ENCODE peak calls at places on chromosome 18, in nine cellular contexts. X is tibial artery, H is PC-9, J is uterus, Y is OCI-LY7, E is astrocyte, U is tibial nerve, D is gastrocnemius medialis, R is neuronal stem cell. F is an unnamed sample.

GRCh38 chr18:42477261-42477660 is 522.2 kb downstream of the PIK3C3 start:
- DNase-seq in D (no peak), X (no peak), Y (no peak), J (no peak), E (peak), R (no peak), H (no peak), U (no peak), F (no peak)

GRCh38 chr18:55206941-55207340 is 247.7 kb upstream of the CCDC68 start:
- DNase-seq in U (no peak), J (no peak), H (no peak), R (no peak), E (peak), D (no peak), Y (no peak), X (no peak), F (no peak)

GRCh38 chr18:75070235-75070624 is 138.7 kb downstream of the PTGR3 start:
- DNase-seq in X (no peak), U (no peak), J (no peak), E (no peak), D (no peak), R (no peak), Y (no peak), H (no peak), F (peak)

GRCh38 chr18:79439201-79440023 is 43.7 kb downstream of the NFATC1 start:
- DNase-seq in J (peak), Y (no peak), U (peak), R (no peak), D (peak), H (no peak), E (peak), X (no peak), F (no peak)

GRCh38 chr18:36808681-36809080 is 20.1 kb downstream of the TPGS2 start:
- DNase-seq in Y (no peak), X (no peak), D (no peak), H (no peak), R (no peak), J (no peak), U (no peak), E (peak), F (no peak)

GRCh38 chr18:63433349-63433866 is 11.1 kb upstream of the VPS4B start:
- DNase-seq in D (no peak), J (no peak), Y (no peak), R (no peak), U (no peak), X (peak), H (no peak), E (no peak), F (no peak)

GRCh38 chr18:25058520-25058919 is 293.4 kb downstream of the ZNF521 start:
- DNase-seq in U (no peak), E (no peak), X (no peak), J (no peak), H (no peak), D (no peak), Y (peak), R (no peak), F (no peak)

GRCh38 chr18:34704823-34705222 is 5.3 kb upstream of the DTNA start:
- DNase-seq in H (no peak), J (no peak), Y (no peak), X (no peak), E (no peak), D (no peak), R (no peak), U (no peak), F (no peak)

GRCh38 chr18:75073654-75074053 is 135.3 kb downstream of the PTGR3 start:
- DNase-seq in J (no peak), U (no peak), X (no peak), E (no peak), Y (no peak), R (no peak), D (no peak), H (no peak), F (no peak)

GRCh38 chr18:45783097-45784075 is 42.1 kb upstream of the SIGLEC15 start:
- DNase-seq in E (peak), R (no peak), H (no peak), D (no peak), Y (no peak), X (no peak), J (no peak), U (no peak), F (no peak)

GRCh38 chr18:47118986-47119385 is 31.3 kb downstream of the HDHD2 start:
- DNase-seq in E (peak), Y (no peak), H (no peak), U (no peak), X (no peak), J (no peak), R (no peak), D (no peak), F (no peak)

GRCh38 chr18:36392163-36392887 is 94.8 kb downstream of the FHOD3 start:
- DNase-seq in J (no peak), E (peak), D (no peak), H (no peak), Y (no peak), R (no peak), U (no peak), X (no peak), F (no peak)

GRCh38 chr18:21179590-21180220 is 62.3 kb upstream of the GREB1L start:
- DNase-seq in R (peak), X (peak), Y (peak), E (peak), U (no peak), D (no peak), H (peak), J (peak), F (no peak)

GRCh38 chr18:67672142-67672541 is 155.6 kb upstream of the DSEL start:
- DNase-seq in U (no peak), E (peak), H (no peak), X (no peak), J (no peak), R (no peak), Y (no peak), D (no peak), F (no peak)

GRCh38 chr18:10101293-10101701 is 187.5 kb downstream of the VAPA start:
- DNase-seq in H (no peak), R (no peak), E (peak), D (no peak), U (no peak), J (no peak), Y (no peak), X (peak), F (no peak)

GRCh38 chr18:66707473-66707872 is 103.6 kb upstream of the CDH19 start:
- DNase-seq in X (no peak), R (no peak), H (no peak), U (no peak), E (no peak), Y (no peak), D (no peak), J (no peak), F (no peak)

GRCh38 chr18:67525328-67526110 is 9.0 kb upstream of the DSEL start:
- DNase-seq in X (peak), Y (no peak), H (peak), U (peak), R (peak), E (peak), J (peak), D (peak), F (peak)

GRCh38 chr18:67864677-67865340 is 348.3 kb upstream of the DSEL start:
- DNase-seq in U (no peak), D (no peak), E (peak), X (no peak), H (no peak), R (no peak), J (no peak), Y (no peak), F (no peak)

GRCh38 chr18:36931116-36931515 is 102.2 kb downstream of the KIAA1328 start:
- DNase-seq in E (no peak), J (no peak), R (no peak), X (no peak), H (no peak), Y (no peak), U (no peak), D (no peak), F (no peak)

GRCh38 chr18:36200354-36200771 is 13.1 kb downstream of the MOCOS start:
- DNase-seq in J (no peak), X (no peak), R (no peak), D (no peak), H (no peak), Y (no peak), E (no peak), U (no peak), F (no peak)

GRCh38 chr18:41265047-41265446 is 690.0 kb upstream of the PIK3C3 start:
- DNase-seq in R (no peak), E (peak), X (no peak), H (no peak), U (no peak), D (no peak), Y (no peak), J (no peak), F (no peak)

GRCh38 chr18:59087391-59087790 is 52.3 kb upstream of the SEC11C start:
- DNase-seq in U (no peak), Y (no peak), J (no peak), E (no peak), X (no peak), R (no peak), H (no peak), D (no peak), F (no peak)

GRCh38 chr18:55401638-55402191 is 186.3 kb downstream of the TCF4 start:
- DNase-seq in E (peak), H (no peak), J (peak), U (no peak), D (no peak), R (peak), Y (no peak), X (peak), F (no peak)

GRCh38 chr18:39389800-39390379 is 1824.3 kb upstream of the CELF4 start:
- DNase-seq in E (no peak), X (no peak), Y (no peak), J (no peak), R (peak), H (no peak), U (no peak), D (no peak), F (no peak)

GRCh38 chr18:24862225-24862893 is 401.9 kb downstream of the HRH4 start:
- DNase-seq in R (peak), Y (no peak), J (no peak), U (no peak), E (no peak), X (no peak), H (no peak), D (no peak), F (no peak)

GRCh38 chr18:35073186-35074105 is 32.2 kb downstream of the MAPRE2 start:
- DNase-seq in X (no peak), U (no peak), Y (no peak), E (peak), H (no peak), J (no peak), R (no peak), D (no peak), F (no peak)

GRCh38 chr18:50126466-50126865 is 68.5 kb downstream of the MYO5B start:
- DNase-seq in H (no peak), R (no peak), Y (no peak), X (no peak), U (no peak), J (no peak), D (no peak), E (no peak), F (no peak)

GRCh38 chr18:50429207-50429948 is 54.5 kb downstream of the SKA1 start:
- DNase-seq in J (no peak), R (no peak), X (no peak), D (no peak), E (no peak), H (no peak), U (no peak), Y (peak), F (no peak)

GRCh38 chr18:70907673-70908072 is 618.8 kb downstream of the SOCS6 start:
- DNase-seq in U (no peak), J (no peak), Y (no peak), R (no peak), E (no peak), H (peak), X (no peak), D (no peak), F (no peak)

GRCh38 chr18:36035253-36035652 is 32.1 kb downstream of the RPRD1A start:
- DNase-seq in Y (no peak), X (no peak), H (no peak), J (no peak), E (peak), U (no peak), D (no peak), R (no peak), F (no peak)

GRCh38 chr18:21012308-21012707 is 99.3 kb downstream of the ROCK1 start:
- DNase-seq in Y (peak), J (no peak), E (no peak), X (no peak), U (no peak), H (no peak), D (no peak), R (no peak), F (no peak)

GRCh38 chr18:28512357-28512756 is 335.4 kb upstream of the CDH2 start:
- DNase-seq in Y (no peak), H (no peak), U (no peak), X (no peak), D (no peak), J (no peak), R (no peak), E (no peak), F (no peak)

GRCh38 chr18:9101730-9102390 is 639 bp upstream of the NDUFV2 start:
- DNase-seq in H (peak), D (no peak), Y (peak), U (no peak), E (peak), J (no peak), X (no peak), R (no peak), F (no peak)

GRCh38 chr18:11320981-11321380 is 171.6 kb upstream of the PIEZO2 start:
- DNase-seq in R (no peak), X (no peak), E (peak), U (no peak), J (no peak), Y (no peak), D (no peak), H (no peak), F (no peak)

GRCh38 chr18:199214-199613 is 40.9 kb downstream of the USP14 start:
- DNase-seq in E (no peak), J (no peak), X (no peak), R (no peak), U (no peak), D (no peak), H (no peak), Y (no peak), F (no peak)

GRCh38 chr18:199768-200167 is 41.4 kb downstream of the USP14 start:
- DNase-seq in R (no peak), Y (no peak), D (no peak), H (no peak), J (no peak), X (no peak), U (no peak), E (no peak), F (no peak)

DNA sequence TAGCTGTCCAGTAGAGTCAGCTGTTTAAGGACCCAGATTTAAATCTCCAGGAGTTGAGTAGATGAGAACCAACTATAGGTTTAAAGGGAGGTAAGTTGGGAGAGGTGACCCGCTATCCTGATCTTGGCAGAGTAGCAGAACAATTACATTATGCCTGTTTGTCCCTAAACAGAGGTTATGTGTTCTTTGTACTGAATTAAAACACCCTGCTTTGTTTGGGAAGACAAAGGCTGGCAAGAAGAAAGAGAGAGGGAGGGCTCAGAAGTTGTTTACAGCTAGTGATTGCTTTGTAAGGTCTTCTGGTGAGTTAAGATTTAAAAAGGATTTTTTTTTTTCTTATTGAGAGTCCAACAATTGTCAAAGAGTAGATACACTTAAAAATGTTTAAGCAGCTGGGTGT is 37.3 kb downstream of the USP14 start:
- DNase-seq in U (no peak), X (no peak), R (no peak), D (no peak), E (no peak), J (no peak), Y (no peak), H (no peak), F (no peak)
- H3K27ac ChIP-seq in U (no peak), X (no peak), R (no peak), D (no peak), E (no peak), J (no peak), Y (no peak), H (no peak), F (no peak)

GRCh38 chr18:26700201-26700600 is 151.8 kb upstream of the KCTD1 start:
- DNase-seq in E (no peak), R (no peak), J (no peak), D (no peak), X (no peak), U (no peak), Y (no peak), H (no peak), F (no peak)
- H3K27ac ChIP-seq in E (no peak), R (no peak), J (no peak), D (no peak), X (no peak), U (no peak), Y (no peak), H (no peak), F (no peak)

DNA sequence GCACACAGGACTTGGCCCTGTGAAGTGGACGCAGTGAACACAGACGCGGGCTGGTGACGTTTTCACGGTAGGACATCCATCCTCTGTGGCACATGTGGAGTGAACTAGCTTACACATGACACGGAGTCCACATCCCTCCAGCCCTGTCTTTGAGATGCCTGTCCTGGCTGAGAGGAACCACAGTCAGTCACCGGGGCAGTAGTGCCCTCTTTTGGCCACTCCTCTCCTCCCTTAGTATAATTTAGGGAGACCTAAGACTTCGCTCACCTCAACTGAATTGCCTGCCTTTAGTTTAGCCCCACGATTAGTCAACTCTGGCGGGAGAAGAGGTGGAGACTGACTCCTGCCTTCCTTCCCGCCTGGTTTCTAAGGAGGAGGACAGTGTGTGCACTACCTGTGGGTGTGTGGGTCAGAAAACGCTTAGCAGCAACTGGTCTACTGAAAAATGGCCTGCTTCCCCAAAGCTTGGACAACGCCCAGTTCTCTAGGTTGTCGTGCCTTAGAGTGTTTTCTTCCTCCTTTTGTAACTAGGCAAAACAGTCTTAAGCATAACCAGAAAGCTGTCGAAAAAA is 70.6 kb downstream of the MBP start:
- DNase-seq in X (no peak), Y (peak), R (no peak), J (no peak), U (no peak), H (no peak), D (no peak), E (no peak), F (peak)
- H3K27ac ChIP-seq in X (peak), Y (peak), R (no peak), J (peak), U (peak), H (peak), D (peak), E (peak), F (peak)

GRCh38 chr18:22844643-22845042 is 88.5 kb upstream of the RBBP8 start:
- DNase-seq in E (peak), J (no peak), H (no peak), Y (no peak), U (no peak), R (no peak), D (no peak), X (no peak), F (no peak)
- H3K27ac ChIP-seq in E (no peak), J (peak), H (no peak), Y (no peak), U (no peak), R (no peak), D (no peak), X (no peak), F (no peak)

GRCh38 chr18:48641981-48642380 is 103.2 kb downstream of the CTIF start:
- DNase-seq in R (no peak), D (no peak), J (no peak), H (no peak), U (no peak), Y (no peak), E (no peak), X (no peak), F (no peak)
- H3K27ac ChIP-seq in R (no peak), D (no peak), J (no peak), H (no peak), U (no peak), Y (no peak), E (no peak), X (no peak), F (no peak)

DNA sequence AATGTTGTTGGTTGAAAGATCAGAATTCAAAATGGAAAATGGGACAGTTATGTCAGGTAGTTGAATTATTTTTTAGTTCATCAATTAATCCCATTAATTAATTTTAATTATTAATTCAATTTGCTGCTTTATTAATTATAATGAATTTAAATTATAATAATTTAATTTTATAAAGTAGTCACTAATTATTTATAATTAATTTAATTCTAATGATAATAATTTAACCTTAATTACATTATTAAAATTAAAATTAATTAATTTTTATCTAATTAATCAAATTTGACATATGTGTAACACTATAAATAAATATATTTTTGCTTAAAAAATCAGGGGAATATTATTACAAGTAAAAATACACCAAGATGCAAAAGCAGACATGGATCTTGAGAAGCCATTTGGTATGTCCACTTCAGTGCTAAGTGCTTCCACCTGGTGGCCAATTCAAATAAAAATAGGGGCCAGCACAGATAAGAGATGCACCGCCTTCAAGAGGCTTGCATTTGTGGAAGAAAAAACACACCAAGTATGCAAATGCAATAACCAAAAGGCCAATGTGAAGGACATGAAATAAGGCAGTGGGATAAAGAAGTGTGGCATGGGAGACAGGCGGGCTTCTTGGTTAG is 73.2 kb downstream of the MBP start:
- DNase-seq in E (no peak), J (no peak), X (peak), R (no peak), D (no peak), U (no peak), Y (peak), H (peak), F (no peak)
- H3K27ac ChIP-seq in E (no peak), J (peak), X (peak), R (no peak), D (no peak), U (peak), Y (no peak), H (no peak), F (no peak)

DNA sequence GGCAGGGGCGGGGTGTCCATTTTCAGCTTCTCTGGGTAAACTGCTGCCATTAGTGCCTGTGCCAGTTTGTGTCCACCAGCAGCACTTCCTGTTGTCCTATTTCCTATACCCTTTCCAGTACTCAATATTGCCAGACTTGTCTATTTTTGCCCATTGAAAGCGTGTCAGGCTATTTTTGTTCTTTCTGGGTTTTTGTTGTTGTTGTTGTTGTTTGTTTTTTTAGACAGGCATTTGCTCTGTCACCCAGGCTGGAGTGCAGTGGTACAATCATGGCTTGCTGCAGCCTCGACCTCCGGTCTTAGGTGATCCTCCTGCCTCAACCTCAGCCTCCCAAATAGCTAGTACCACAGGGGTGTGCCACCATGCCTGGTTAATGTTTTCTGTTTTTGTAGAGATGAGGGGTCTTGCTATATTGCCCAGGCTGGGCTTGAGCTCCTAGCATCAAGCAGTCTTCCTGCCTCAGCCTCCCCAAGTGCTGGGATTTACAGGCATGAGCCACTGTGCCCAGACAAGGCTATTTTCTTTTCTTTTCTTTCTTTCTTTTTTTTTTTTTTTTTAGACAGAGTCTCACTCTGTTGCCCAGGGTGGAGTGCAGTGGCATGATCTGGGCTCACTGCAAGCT is 8.5 kb downstream of the PRELID3A start:
- DNase-seq in U (no peak), X (no peak), Y (no peak), R (no peak), D (no peak), J (no peak), E (no peak), H (no peak), F (no peak)
- H3K27ac ChIP-seq in U (peak), X (peak), Y (no peak), R (no peak), D (no peak), J (peak), E (no peak), H (no peak), F (peak)